ENCODE peak calls at places on chromosomes 16 and 17, in four cellular contexts. Q is ovary, U is HCT116, Z is A549. R is an unnamed sample.

GRCh38 chr16:88418869-88419268 is 34.2 kb upstream of the ZFPM1 start:
- DNase-seq in Q (no peak), U (no peak), Z (no peak), R (no peak)

GRCh38 chr16:89633064-89633631 is 19.7 kb downstream of the DPEP1 start:
- DNase-seq in Q (no peak), U (peak), Z (peak), R (no peak)

GRCh38 chr17:6100146-6100545 is 30.0 kb downstream of the WSCD1 start:
- DNase-seq in Q (no peak), U (no peak), Z (no peak), R (no peak)

GRCh38 chr17:50184057-50184456 is 17.4 kb downstream of the COL1A1 start:
- DNase-seq in Q (no peak), U (no peak), Z (no peak), R (no peak)

GRCh38 chr16:52309761-52310416 is 237.1 kb downstream of the TOX3 start:
- DNase-seq in Q (no peak), U (no peak), Z (no peak), R (no peak)

GRCh38 chr16:70433456-70434103 is 5.3 kb downstream of the ST3GAL2 start:
- DNase-seq in Q (peak), U (no peak), Z (no peak), R (no peak)

GRCh38 chr17:51056813-51057510 is 63.7 kb downstream of the SPAG9 start:
- DNase-seq in Q (peak), U (peak), Z (peak), R (peak)

GRCh38 chr16:83100679-83101078 is 473.9 kb downstream of the CDH13 start:
- DNase-seq in Q (no peak), U (no peak), Z (no peak), R (no peak)

GRCh38 chr16:85330694-85331188 is 218.5 kb upstream of the CIBAR2 start:
- DNase-seq in Q (no peak), U (peak), Z (peak), R (no peak)

GRCh38 chr16:4511441-4512082 is 27.0 kb downstream of the CDIP1 start:
- DNase-seq in Q (no peak), U (no peak), Z (peak), R (peak)

GRCh38 chr17:2962729-2963128 is 100.7 kb downstream of the OR1D5 start:
- DNase-seq in Q (no peak), U (no peak), Z (no peak), R (no peak)

GRCh38 chr17:66711936-66712335 is 123.0 kb upstream of the CACNG5 start:
- DNase-seq in Q (no peak), U (no peak), Z (no peak), R (no peak)

GRCh38 chr17:44466339-44466738 is 36.9 kb downstream of the GPATCH8 start:
- DNase-seq in Q (no peak), U (no peak), Z (no peak), R (no peak)

GRCh38 chr16:81556715-81557284 is 112.2 kb downstream of the CMIP start:
- DNase-seq in Q (no peak), U (no peak), Z (no peak), R (no peak)

GRCh38 chr16:73350707-73351452 is 303.0 kb upstream of the ZFHX3 start:
- DNase-seq in Q (no peak), U (no peak), Z (no peak), R (no peak)

GRCh38 chr17:39564201-39564828 is 43.4 kb downstream of the NEUROD2 start:
- DNase-seq in Q (no peak), U (peak), Z (no peak), R (no peak)

GRCh38 chr16:15552507-15552906 is 90.4 kb downstream of the MARF1 start:
- DNase-seq in Q (no peak), U (no peak), Z (no peak), R (no peak)

GRCh38 chr17:69358688-69359596 is 32.0 kb upstream of the ABCA5 start:
- DNase-seq in Q (no peak), U (peak), Z (no peak), R (no peak)

GRCh38 chr17:69363488-69364210 is 36.7 kb upstream of the ABCA5 start:
- DNase-seq in Q (no peak), U (no peak), Z (no peak), R (no peak)

GRCh38 chr17:69356625-69357024 is 29.7 kb upstream of the ABCA5 start:
- DNase-seq in Q (no peak), U (no peak), Z (no peak), R (no peak)

GRCh38 chr17:69361156-69361555 is 34.2 kb upstream of the ABCA5 start:
- DNase-seq in Q (no peak), U (no peak), Z (no peak), R (no peak)

GRCh38 chr17:69357701-69358100 is 30.8 kb upstream of the ABCA5 start:
- DNase-seq in Q (no peak), U (no peak), Z (no peak), R (no peak)
- TF ChIP-seq CTCF in Q (no peak), U (no peak), Z (no peak), R (no peak)

DNA sequence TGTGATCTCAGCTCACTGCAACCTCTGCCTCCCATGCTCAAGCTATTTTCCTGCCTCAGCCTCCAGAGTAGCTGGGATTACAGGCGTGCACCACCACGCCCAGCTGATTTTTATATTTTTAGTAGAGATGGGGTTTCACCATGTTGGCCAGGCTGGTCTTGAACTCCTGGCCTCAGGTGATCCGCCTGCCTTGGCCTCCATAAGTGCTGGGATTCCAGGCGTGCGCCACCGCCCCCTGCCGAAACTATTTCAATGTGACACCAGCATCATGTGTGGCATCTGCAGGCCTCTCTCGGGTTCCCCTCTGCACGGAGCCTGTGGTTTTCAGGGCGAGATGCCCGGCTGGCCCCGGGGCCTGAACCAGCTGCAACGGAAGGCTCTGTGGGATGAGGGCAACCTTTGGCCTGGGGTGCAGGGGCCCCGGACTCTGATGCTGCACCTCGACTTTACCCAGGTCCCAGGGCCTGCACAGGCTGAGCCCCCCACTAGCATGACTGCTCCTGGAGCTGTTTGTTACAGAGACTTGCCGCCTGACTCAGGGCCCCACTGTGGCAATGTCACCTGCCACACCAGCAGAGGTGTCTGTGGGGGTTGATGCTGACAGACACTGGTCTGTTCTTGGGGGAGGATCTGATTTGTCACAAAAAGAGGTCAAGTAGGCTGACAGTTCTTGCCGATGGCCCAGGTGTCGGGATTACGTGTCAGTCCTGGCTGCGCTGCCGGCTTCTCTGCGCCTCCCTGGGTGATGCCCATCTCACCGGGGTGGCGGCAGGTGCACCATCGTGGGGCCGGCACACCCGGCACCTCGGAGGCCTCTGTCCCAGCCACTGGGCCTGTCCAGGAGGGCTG is 8.6 kb upstream of the TEX19 start:
- DNase-seq in Q (no peak), U (peak), Z (no peak), R (no peak)
- TF ChIP-seq CTCF in Q (no peak), U (peak), Z (peak), R (no peak)

GRCh38 chr16:75591001-75591852 is 25.0 kb downstream of the GABARAPL2 start:
- DNase-seq in Q (peak), U (no peak), Z (no peak), R (no peak)
- TF ChIP-seq CTCF in Q (no peak), U (no peak), Z (no peak), R (no peak)

GRCh38 chr16:25271421-25271820 is 13.8 kb upstream of the ZKSCAN2 start:
- DNase-seq in Q (no peak), U (no peak), Z (no peak), R (no peak)

GRCh38 chr16:25269879-25270278 is 12.2 kb upstream of the ZKSCAN2 start:
- DNase-seq in Q (no peak), U (no peak), Z (no peak), R (no peak)

GRCh38 chr16:25264599-25264998 is 7.0 kb upstream of the ZKSCAN2 start:
- DNase-seq in Q (no peak), U (no peak), Z (no peak), R (peak)

GRCh38 chr16:25270577-25270976 is 12.9 kb upstream of the ZKSCAN2 start:
- DNase-seq in Q (no peak), U (no peak), Z (no peak), R (no peak)

DNA sequence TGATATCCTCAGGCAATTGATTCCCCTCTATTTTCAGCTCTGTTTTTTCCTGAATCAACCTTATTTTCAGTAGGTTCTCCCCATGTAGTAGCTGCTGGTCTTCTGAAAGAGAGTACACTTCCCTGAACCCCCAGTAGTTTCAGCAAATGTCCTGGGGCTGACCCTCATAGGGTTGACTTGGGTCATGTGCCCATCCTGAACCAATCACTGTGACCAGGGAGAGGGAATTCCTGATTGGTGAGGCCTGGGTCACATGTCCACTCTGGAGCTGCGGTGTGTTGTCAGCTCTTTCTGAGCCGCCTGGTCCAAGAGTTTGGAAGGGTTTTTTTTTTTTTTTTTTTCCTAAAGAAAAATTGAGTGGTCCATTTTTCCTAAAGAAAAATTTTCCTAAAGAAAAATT is 8.3 kb upstream of the ZKSCAN2 start:
- DNase-seq in Q (no peak), U (no peak), Z (no peak), R (no peak)
- TF ChIP-seq CTCF in Q (no peak), U (no peak), Z (no peak), R (no peak)

GRCh38 chr16:78002915-78003538 is 19.3 kb upstream of the CLEC3A start:
- DNase-seq in Q (peak), U (peak), Z (peak), R (peak)

GRCh38 chr16:78004501-78004900 is 17.8 kb upstream of the CLEC3A start:
- DNase-seq in Q (no peak), U (no peak), Z (no peak), R (no peak)

GRCh38 chr16:78007121-78007520 is 15.2 kb upstream of the CLEC3A start:
- DNase-seq in Q (no peak), U (no peak), Z (no peak), R (no peak)

DNA sequence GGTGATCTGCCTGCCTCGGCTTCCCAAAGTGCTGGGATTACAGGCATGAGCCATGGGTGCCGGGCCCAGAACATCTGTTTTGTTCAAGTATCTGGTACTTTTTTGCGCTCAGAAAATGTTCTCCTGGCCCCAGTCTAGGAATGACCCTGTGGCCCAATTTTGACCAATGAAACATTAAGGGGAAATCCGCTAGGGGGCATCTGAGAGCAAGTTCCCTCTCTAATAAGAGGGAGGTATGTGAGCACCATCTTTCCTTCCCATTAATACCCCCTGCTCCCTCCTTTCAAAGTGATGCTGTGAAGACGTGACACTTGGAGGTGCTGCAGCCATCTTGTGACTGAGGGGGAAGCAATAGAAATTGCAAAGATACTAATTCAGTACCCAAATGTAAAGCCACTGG is 16.5 kb upstream of the CLEC3A start:
- DNase-seq in Q (no peak), U (peak), Z (peak), R (peak)
- TF ChIP-seq CTCF in Q (no peak), U (peak), Z (peak), R (peak)

GRCh38 chr16:2244301-2244700 is 7.1 kb downstream of the ECI1 start:
- DNase-seq in Q (no peak), U (no peak), Z (no peak), R (no peak)
- TF ChIP-seq CTCF in Q (no peak), U (no peak), Z (no peak), R (no peak)

GRCh38 chr16:12255919-12256665 is 279.6 kb downstream of the SNX29 start:
- DNase-seq in Q (no peak), U (no peak), Z (no peak), R (no peak)

GRCh38 chr16:12256880-12257279 is 280.3 kb downstream of the SNX29 start:
- DNase-seq in Q (no peak), U (no peak), Z (no peak), R (no peak)

GRCh38 chr16:12259258-12259657 is 282.7 kb downstream of the SNX29 start:
- DNase-seq in Q (no peak), U (no peak), Z (no peak), R (no peak)

GRCh38 chr16:12258806-12259205 is 282.3 kb downstream of the SNX29 start:
- DNase-seq in Q (no peak), U (no peak), Z (no peak), R (no peak)

GRCh38 chr16:12257926-12258561 is 281.5 kb downstream of the SNX29 start:
- DNase-seq in Q (no peak), U (no peak), Z (no peak), R (no peak)
- TF ChIP-seq CTCF in Q (no peak), U (peak), Z (no peak), R (no peak)

GRCh38 chr16:68328860-68329370 is 18.1 kb downstream of the PRMT7 start:
- DNase-seq in Q (no peak), U (no peak), Z (no peak), R (no peak)
- TF ChIP-seq CTCF in Q (no peak), U (no peak), Z (no peak), R (no peak)

DNA sequence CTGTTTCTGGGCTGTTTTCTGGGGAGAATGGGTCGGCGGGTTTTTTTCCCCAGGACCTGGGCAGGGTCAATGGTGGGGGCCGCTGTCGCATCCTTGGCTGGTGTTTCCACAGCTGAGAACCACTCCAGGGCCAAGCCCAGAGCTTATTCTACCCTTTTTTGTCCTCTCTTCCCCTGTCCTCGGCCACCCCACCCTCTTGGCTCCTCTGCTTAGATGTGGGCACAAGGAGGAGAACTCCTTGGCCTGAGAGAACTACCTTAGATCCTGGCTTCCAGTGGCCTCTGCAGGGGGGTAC is 4.0 kb downstream of the NOD2 start:
- DNase-seq in Q (no peak), U (no peak), Z (no peak), R (no peak)
- TF ChIP-seq CTCF in Q (no peak), U (no peak), Z (no peak), R (no peak)

GRCh38 chr17:35438433-35438832 is 6.1 kb upstream of the SLFN12 start:
- DNase-seq in Q (no peak), U (no peak), Z (no peak), R (no peak)

GRCh38 chr17:35428229-35428628 is 4.1 kb downstream of the SLFN12 start:
- DNase-seq in Q (no peak), U (no peak), Z (no peak), R (no peak)

GRCh38 chr17:35429702-35430101 is 2.6 kb downstream of the SLFN12 start:
- DNase-seq in Q (no peak), U (no peak), Z (no peak), R (no peak)

GRCh38 chr17:35432176-35433074 is at the start of gene SLFN12:
- DNase-seq in Q (peak), U (no peak), Z (no peak), R (no peak)

GRCh38 chr17:35433075-35433894 is 985 bp upstream of the SLFN12 start:
- DNase-seq in Q (peak), U (peak), Z (peak), R (no peak)
- TF ChIP-seq CTCF in Q (no peak), U (no peak), Z (no peak), R (peak)

R was measured in neural crest cell.